ENCODE peak calls at places on chromosomes 7 and 10, in six cellular contexts. G is Jurkat, Clone E6-1; D is GM12891; V is NCI-H524; R is B cell; C is NCI-H748 treated with DMSO at 0.1 percent for 48 hours. H is an unnamed sample.

GRCh38 chr10:132146941-132147915 is 39.5 kb upstream of the DPYSL4 start:
- DNase-seq in R (peak), C (no peak), V (no peak), D (no peak), G (no peak), H (no peak)

GRCh38 chr7:129468547-129468946 is 33.8 kb upstream of the SMKR1 start:
- DNase-seq in D (no peak), G (no peak), R (no peak), V (no peak), C (no peak), H (no peak)

GRCh38 chr10:80197972-80198591 is 7.3 kb downstream of the ANXA11 start:
- DNase-seq in V (no peak), C (no peak), G (peak), R (no peak), D (no peak), H (no peak)

GRCh38 chr7:157689269-157690057 is 352.7 kb downstream of the DNAJB6 start:
- DNase-seq in R (no peak), G (no peak), D (no peak), V (no peak), C (no peak), H (no peak)

GRCh38 chr10:78274491-78274890 is 240.8 kb downstream of the RPS24 start:
- DNase-seq in G (no peak), R (no peak), D (no peak), V (no peak), C (no peak), H (no peak)

GRCh38 chr10:84545651-84546050 is 217.3 kb downstream of the CCSER2 start:
- DNase-seq in R (no peak), C (no peak), D (no peak), V (no peak), G (no peak), H (no peak)

GRCh38 chr7:151215396-151215795 is 5.1 kb upstream of the H2BK1 start:
- DNase-seq in G (no peak), C (no peak), D (no peak), R (no peak), V (no peak), H (no peak)

GRCh38 chr7:149883452-149883861 is 9.7 kb downstream of the ATP6V0E2 start:
- DNase-seq in D (peak), V (peak), G (peak), R (no peak), C (peak), H (peak)

GRCh38 chr7:84191842-84192241 is 2.7 kb downstream of the SEMA3A start:
- DNase-seq in G (no peak), C (no peak), V (no peak), D (no peak), R (no peak), H (no peak)

GRCh38 chr10:35058134-35058533 is 32.0 kb downstream of the CUL2 start:
- DNase-seq in C (no peak), V (no peak), D (no peak), R (no peak), G (no peak), H (peak)

GRCh38 chr10:2150315-2150714 is 413.0 kb upstream of the ADARB2 start:
- DNase-seq in R (no peak), C (no peak), D (no peak), V (no peak), G (no peak), H (no peak)

GRCh38 chr7:18064242-18064838 is 36.7 kb upstream of the PRPS1L1 start:
- DNase-seq in D (no peak), R (no peak), C (no peak), V (no peak), G (peak), H (peak)

GRCh38 chr10:13658864-13659685 is 72.3 kb downstream of the PRPF18 start:
- DNase-seq in V (no peak), D (no peak), R (no peak), C (no peak), G (no peak), H (no peak)

GRCh38 chr10:47047577-47048532 is 136.6 kb downstream of the PTPN20 start:
- DNase-seq in D (peak), R (peak), G (peak), V (peak), C (peak), H (peak)

GRCh38 chr7:16883918-16884317 is 2.1 kb upstream of the AGR3 start:
- DNase-seq in V (no peak), R (no peak), G (no peak), D (no peak), C (no peak), H (no peak)

GRCh38 chr7:47383064-47383463 is 198.8 kb downstream of the TNS3 start:
- DNase-seq in V (no peak), G (no peak), C (no peak), R (no peak), D (no peak), H (no peak)

GRCh38 chr7:34107306-34107705 is 202.0 kb downstream of the BMPER start:
- DNase-seq in D (no peak), R (no peak), G (no peak), V (peak), C (no peak), H (no peak)

GRCh38 chr10:44933451-44933850 is 22.3 kb downstream of the TMEM72 start:
- DNase-seq in G (no peak), V (no peak), C (no peak), R (no peak), D (no peak), H (no peak)